ENCODE peak calls at places on chromosomes 13 and 19, in eight cellular contexts. N is coronary artery, P is kidney epithelial cell, O is fibroblast of the aortic adventitia, M is brain microvascular endothelial cell, Q is endothelial cell of umbilical vein, X is choroid plexus epithelial cell, F is fibroblast of lung. J is an unnamed sample.

GRCh38 chr19:1661995-1662394 is 9.6 kb upstream of the TCF3 start:
- DNase-seq in N (no peak), P (no peak), O (no peak), M (no peak), Q (no peak), X (no peak), F (no peak), J (no peak)

GRCh38 chr19:43711751-43712355 is 4.0 kb upstream of the IRGC start:
- DNase-seq in N (no peak), P (no peak), O (no peak), M (no peak), Q (no peak), X (no peak), F (no peak), J (no peak)

GRCh38 chr19:17209126-17210036 is 5.8 kb upstream of the USE1 start:
- DNase-seq in N (no peak), P (no peak), O (no peak), M (no peak), Q (peak; percentile 43), X (peak; percentile 37), F (peak; percentile 16), J (peak; percentile 78)

GRCh38 chr19:55069137-55069858 is 6.3 kb upstream of the RDH13 start:
- DNase-seq in N (no peak), P (no peak), O (peak; percentile 28), M (no peak), Q (no peak), X (no peak), F (peak; percentile 29), J (no peak)

GRCh38 chr13:98581971-98582702 is 5.2 kb upstream of the STK24 start:
- DNase-seq in N (no peak), P (peak; percentile 51), O (peak; percentile 66), M (peak; percentile 69), Q (peak; percentile 39), X (peak; percentile 73), F (peak; percentile 75), J (no peak)

GRCh38 chr13:25204843-25205242 is 32.8 kb upstream of the AMER2 start:
- DNase-seq in N (no peak), P (no peak), O (no peak), M (no peak), Q (no peak), X (no peak), F (no peak), J (no peak)

GRCh38 chr19:49421039-49421877 is 2.0 kb downstream of the PTH2 start:
- DNase-seq in N (no peak), P (no peak), O (peak; percentile 63), M (peak; percentile 49), Q (peak; percentile 50), X (peak; percentile 55), F (peak; percentile 20), J (peak; percentile 53)

GRCh38 chr19:11018179-11018578 is 57.3 kb downstream of the SMARCA4 start:
- DNase-seq in N (no peak), P (peak; percentile 31), O (no peak), M (no peak), Q (no peak), X (no peak), F (no peak), J (no peak)

GRCh38 chr19:39192846-39193245 is 3.9 kb upstream of the NCCRP1 start:
- DNase-seq in N (peak; percentile 29), P (no peak), O (no peak), M (no peak), Q (no peak), X (peak; percentile 4), F (no peak), J (no peak)

GRCh38 chr19:54168174-54168917 is 4.6 kb downstream of the TMC4 start:
- DNase-seq in N (peak; percentile 88), P (no peak), O (peak; percentile 84), M (peak; percentile 85), Q (peak; percentile 82), X (peak; percentile 89), F (peak; percentile 83), J (peak; percentile 80)

GRCh38 chr13:41706189-41706588 is 248.8 kb downstream of the RGCC start:
- DNase-seq in N (no peak), P (no peak), O (no peak), M (no peak), Q (no peak), X (no peak), F (no peak), J (no peak)

GRCh38 chr19:19057720-19058119 is 6.1 kb upstream of the SLC25A42 start:
- DNase-seq in N (no peak), P (no peak), O (no peak), M (no peak), Q (no peak), X (no peak), F (no peak), J (no peak)

GRCh38 chr13:40306817-40307216 is 359.6 kb downstream of the FOXO1 start:
- DNase-seq in N (no peak), P (no peak), O (no peak), M (no peak), Q (no peak), X (no peak), F (no peak), J (no peak)

GRCh38 chr13:98484289-98485219 is 92.4 kb downstream of the STK24 start:
- DNase-seq in N (peak; percentile 93), P (peak; percentile 99), O (peak; percentile 90), M (peak; percentile 98), Q (peak; percentile 96), X (peak; percentile 95), F (peak; percentile 95), J (peak; percentile 47)

GRCh38 chr19:30076751-30077670 is 135.0 kb downstream of the URI1 start:
- DNase-seq in N (no peak), P (no peak), O (no peak), M (no peak), Q (no peak), X (no peak), F (no peak), J (no peak)
- H3K4me3 ChIP-seq in N (no peak overlapping the region), P (no peak overlapping the region), O (no peak overlapping the region), M (no peak overlapping the region), Q (no peak overlapping the region), X (no peak overlapping the region), F (no peak overlapping the region), J (no peak overlapping the region)

DNA sequence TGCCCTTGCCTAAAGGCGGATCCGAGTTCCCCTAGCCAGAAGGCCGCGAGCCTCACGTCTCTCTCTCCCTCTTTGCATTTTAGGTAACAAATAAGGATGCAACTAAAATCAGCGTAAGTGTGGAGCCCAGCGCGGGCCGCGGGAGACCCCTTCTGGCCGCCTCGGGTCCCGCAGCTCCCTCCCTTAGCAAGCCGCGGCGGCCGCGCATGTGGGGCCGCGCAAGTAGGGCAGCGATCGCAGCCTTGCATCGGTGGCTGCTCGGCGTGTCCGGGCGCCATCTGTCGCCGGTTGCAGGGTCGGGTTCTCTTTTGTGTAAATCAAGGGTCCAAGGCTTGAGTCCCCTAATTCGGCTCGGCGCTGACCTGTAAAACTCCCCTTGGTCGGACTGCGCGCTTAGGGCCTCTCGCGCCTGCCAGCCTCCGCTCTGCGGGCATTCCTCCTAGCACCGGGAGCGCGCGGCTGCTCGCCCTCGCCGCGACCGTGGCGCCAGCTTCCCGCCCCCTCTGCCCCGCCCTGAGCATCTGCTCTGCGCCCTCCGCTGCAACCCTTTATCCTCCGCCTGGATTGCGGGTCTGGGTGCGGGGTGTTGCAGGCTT is 2.7 kb downstream of the VSTM2B start:
- DNase-seq in N (no peak), P (peak; percentile 1), O (peak; percentile 53), M (peak; percentile 47), Q (peak; percentile 49), X (peak; percentile 75), F (peak; percentile 65), J (peak; percentile 81)
- TF ChIP-seq CTCF in N (peak; percentile 43), P (peak; percentile 82), O (peak; percentile 71), M (peak; percentile 77), Q (peak; percentile 70), X (peak; percentile 73), F (peak; percentile 73), J (peak; percentile 84)

DNA sequence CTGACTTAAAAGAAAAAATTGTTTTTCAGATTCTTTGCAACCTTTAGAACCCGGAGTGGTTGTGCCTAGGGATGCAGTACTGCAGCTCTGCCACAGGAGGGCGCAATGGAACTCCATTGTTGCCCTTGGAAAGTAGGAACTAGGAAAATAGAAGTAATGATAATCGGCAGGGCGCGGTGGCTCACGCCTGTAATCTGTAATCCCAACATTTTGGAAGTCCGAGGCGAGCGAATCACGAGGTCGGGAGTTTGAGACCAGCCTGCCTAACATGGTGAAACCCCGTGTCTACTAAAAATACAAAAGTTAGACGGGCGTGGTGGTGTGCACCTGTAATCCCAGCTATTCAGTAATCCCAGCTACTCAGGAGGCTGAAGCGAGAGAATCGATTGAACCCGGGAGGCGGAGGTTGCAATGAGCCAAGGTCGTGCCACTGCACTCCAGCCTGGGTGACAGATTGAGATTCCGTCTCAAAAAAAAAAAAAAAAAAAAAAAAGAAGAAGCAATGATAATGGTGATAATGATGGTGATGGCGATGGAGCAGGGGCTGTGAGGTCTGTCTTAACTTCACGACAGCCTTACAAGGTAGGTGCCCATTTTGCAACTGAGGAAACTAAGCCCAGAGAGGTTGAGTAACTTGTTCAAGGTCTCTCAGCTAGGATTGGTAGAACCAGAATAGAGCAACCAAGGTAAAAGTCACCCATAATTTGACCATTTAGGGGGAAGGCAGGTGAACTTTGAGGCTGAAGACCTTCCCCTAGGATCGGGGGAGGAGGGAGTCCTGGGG is 5.5 kb upstream of the ADAMTS10 start:
- DNase-seq in N (no peak), P (no peak), O (peak; percentile 68), M (peak; percentile 73), Q (peak; percentile 43), X (peak; percentile 74), F (peak; percentile 51), J (no peak)
- H3K4me3 ChIP-seq in N (no peak overlapping the region), P (no peak overlapping the region), O (no peak overlapping the region), M (no peak overlapping the region), Q (no peak overlapping the region), X (no peak overlapping the region), F (no peak overlapping the region), J (no peak overlapping the region)

DNA sequence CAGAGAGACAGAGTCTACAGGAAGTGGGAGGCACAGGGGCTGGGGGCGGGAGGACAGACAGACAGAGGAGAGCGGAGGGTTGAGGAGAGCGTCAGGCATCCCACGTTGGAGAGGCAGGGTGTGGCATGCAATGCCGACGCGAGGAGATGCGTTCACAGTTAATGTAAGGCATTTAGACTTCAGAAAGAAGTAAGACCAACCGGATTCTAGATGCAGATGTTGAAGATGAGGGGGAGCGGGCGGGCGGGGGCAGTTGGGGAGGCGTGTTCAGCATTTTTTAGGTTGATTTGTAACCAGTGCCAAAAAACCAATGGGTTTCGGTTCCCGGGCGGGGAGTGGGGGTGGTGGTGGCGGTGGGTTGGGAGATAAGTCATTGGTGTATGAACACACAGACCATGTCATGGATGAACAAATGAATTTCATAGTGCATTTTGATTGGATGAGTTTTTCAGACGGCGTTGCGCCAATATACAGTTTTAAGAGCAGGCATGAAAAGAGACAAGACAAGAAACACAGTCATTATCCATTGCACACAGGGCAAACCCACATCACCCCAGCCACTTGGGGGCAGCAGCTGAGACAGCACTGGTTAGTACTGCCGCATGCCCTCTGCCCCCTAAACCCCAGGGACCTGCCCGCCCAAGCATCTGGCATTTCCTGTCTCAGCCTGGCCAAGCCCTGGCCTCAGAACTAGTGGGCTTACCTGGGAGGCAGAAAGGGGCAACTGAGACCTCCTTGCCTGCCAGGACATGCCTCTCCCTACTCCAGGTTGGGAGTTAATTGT is 91.3 kb downstream of the IER2 start:
- DNase-seq in N (no peak), P (no peak), O (no peak), M (no peak), Q (no peak), X (no peak), F (no peak), J (no peak)
- TF ChIP-seq CTCF in N (no peak), P (no peak), O (no peak), M (peak; percentile 21), Q (no peak), X (peak; percentile 17), F (no peak), J (peak; percentile 30)

DNA sequence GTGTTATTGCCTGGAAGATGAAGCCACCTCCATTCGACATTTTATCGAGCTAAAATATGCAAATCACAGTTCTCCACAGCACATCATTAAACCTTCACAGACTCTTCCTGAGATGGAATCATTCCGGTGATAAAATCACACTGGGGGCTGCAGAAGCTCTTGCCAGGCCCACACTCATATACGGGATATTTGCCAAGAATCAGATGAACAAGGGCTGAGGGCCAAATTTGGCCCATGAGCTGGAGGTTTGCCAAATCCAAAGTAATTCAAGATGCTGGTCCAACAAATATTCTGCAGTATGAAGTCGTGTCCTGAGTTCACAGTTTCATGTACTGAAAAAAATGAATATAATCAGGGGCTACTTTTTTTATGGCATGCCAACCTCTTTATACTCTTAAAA is 16.6 kb upstream of the RXFP2 start:
- DNase-seq in N (no peak), P (no peak), O (peak; percentile 51), M (no peak), Q (peak; percentile 62), X (peak; percentile 16), F (peak; percentile 12), J (no peak)
- H3K4me3 ChIP-seq in N (no peak overlapping the region), P (no peak overlapping the region), O (no peak overlapping the region), M (no peak overlapping the region), Q (no peak overlapping the region), X (no peak overlapping the region), F (no peak overlapping the region), J (no peak overlapping the region)